ENCODE peak calls at places on chromosomes 12 and 14, in six cellular contexts. One of them, this sample, is unnamed.

GRCh38 chr14:74535756-74536325 is 42.3 kb downstream of the ISCA2 start:
- DNase-seq in AG09309: no peak
- DNase-seq in small intestine: no peak
- DNase-seq in Daoy: no peak
- DNase-seq in ELR: no peak
- DNase-seq in stimulated activated CD4-positive, alpha-beta T cell treated with anti-CD3 and anti-CD28 coated beads, Interleukin-15, amount 100 ng/mL, for 24 hours: no peak
- DNase-seq in this sample: no peak

GRCh38 chr12:32811686-32812392 is 56.1 kb upstream of the YARS2 start:
- DNase-seq in AG09309: no peak
- DNase-seq in small intestine: no peak
- DNase-seq in Daoy: no peak
- DNase-seq in ELR: no peak
- DNase-seq in stimulated activated CD4-positive, alpha-beta T cell treated with anti-CD3 and anti-CD28 coated beads, Interleukin-15, amount 100 ng/mL, for 24 hours: no peak
- DNase-seq in this sample: no peak

GRCh38 chr12:25463521-25463920 is 89.6 kb downstream of the LMNTD1 start:
- DNase-seq in AG09309: no peak
- DNase-seq in small intestine: no peak
- DNase-seq in Daoy: no peak
- DNase-seq in ELR: no peak
- DNase-seq in stimulated activated CD4-positive, alpha-beta T cell treated with anti-CD3 and anti-CD28 coated beads, Interleukin-15, amount 100 ng/mL, for 24 hours: no peak
- DNase-seq in this sample: no peak

GRCh38 chr12:113879658-113880057 is 86.5 kb downstream of the RBM19 start:
- DNase-seq in AG09309: no peak
- DNase-seq in small intestine: no peak
- DNase-seq in Daoy: no peak
- DNase-seq in ELR: no peak
- DNase-seq in stimulated activated CD4-positive, alpha-beta T cell treated with anti-CD3 and anti-CD28 coated beads, Interleukin-15, amount 100 ng/mL, for 24 hours: no peak
- DNase-seq in this sample: no peak

GRCh38 chr14:68467425-68467824 is 325.4 kb downstream of the ZFP36L1 start:
- DNase-seq in AG09309: no peak
- DNase-seq in small intestine: no peak
- DNase-seq in Daoy: no peak
- DNase-seq in ELR: no peak
- DNase-seq in stimulated activated CD4-positive, alpha-beta T cell treated with anti-CD3 and anti-CD28 coated beads, Interleukin-15, amount 100 ng/mL, for 24 hours: no peak
- DNase-seq in this sample: no peak

GRCh38 chr12:102300824-102301461 is 103.3 kb upstream of the PMCH start:
- DNase-seq in AG09309: peak
- DNase-seq in small intestine: peak
- DNase-seq in Daoy: peak
- DNase-seq in ELR: peak
- DNase-seq in stimulated activated CD4-positive, alpha-beta T cell treated with anti-CD3 and anti-CD28 coated beads, Interleukin-15, amount 100 ng/mL, for 24 hours: peak
- DNase-seq in this sample: no peak

GRCh38 chr14:60235440-60235839 is 13.6 kb upstream of the PPM1A start:
- DNase-seq in AG09309: no peak
- DNase-seq in small intestine: no peak
- DNase-seq in Daoy: no peak
- DNase-seq in ELR: no peak
- DNase-seq in stimulated activated CD4-positive, alpha-beta T cell treated with anti-CD3 and anti-CD28 coated beads, Interleukin-15, amount 100 ng/mL, for 24 hours: no peak
- DNase-seq in this sample: no peak

GRCh38 chr12:53214687-53215455 is 7.8 kb upstream of the ITGB7 start:
- DNase-seq in AG09309: no peak
- DNase-seq in small intestine: no peak
- DNase-seq in Daoy: no peak
- DNase-seq in ELR: no peak
- DNase-seq in stimulated activated CD4-positive, alpha-beta T cell treated with anti-CD3 and anti-CD28 coated beads, Interleukin-15, amount 100 ng/mL, for 24 hours: no peak
- DNase-seq in this sample: no peak

GRCh38 chr14:35991356-35991755 is 165.2 kb downstream of the BRMS1L start:
- DNase-seq in AG09309: no peak
- DNase-seq in small intestine: no peak
- DNase-seq in Daoy: no peak
- DNase-seq in ELR: no peak
- DNase-seq in stimulated activated CD4-positive, alpha-beta T cell treated with anti-CD3 and anti-CD28 coated beads, Interleukin-15, amount 100 ng/mL, for 24 hours: no peak
- DNase-seq in this sample: no peak

GRCh38 chr12:132766380-132767085 is 4.9 kb upstream of the ANKLE2 start:
- DNase-seq in AG09309: no peak
- DNase-seq in small intestine: peak
- DNase-seq in Daoy: peak
- DNase-seq in ELR: no peak
- DNase-seq in stimulated activated CD4-positive, alpha-beta T cell treated with anti-CD3 and anti-CD28 coated beads, Interleukin-15, amount 100 ng/mL, for 24 hours: no peak
- DNase-seq in this sample: no peak

GRCh38 chr14:73777420-73777819 is 63.2 kb upstream of the PNMA1 start:
- DNase-seq in AG09309: no peak
- DNase-seq in small intestine: no peak
- DNase-seq in Daoy: no peak
- DNase-seq in ELR: no peak
- DNase-seq in stimulated activated CD4-positive, alpha-beta T cell treated with anti-CD3 and anti-CD28 coated beads, Interleukin-15, amount 100 ng/mL, for 24 hours: no peak
- DNase-seq in this sample: no peak

GRCh38 chr12:93813181-93813580 is 136.0 kb downstream of the CRADD start:
- DNase-seq in AG09309: no peak
- DNase-seq in small intestine: no peak
- DNase-seq in Daoy: no peak
- DNase-seq in ELR: no peak
- DNase-seq in stimulated activated CD4-positive, alpha-beta T cell treated with anti-CD3 and anti-CD28 coated beads, Interleukin-15, amount 100 ng/mL, for 24 hours: no peak
- DNase-seq in this sample: no peak

GRCh38 chr12:2250797-2251196 is 198.0 kb downstream of the CACNA1C start:
- DNase-seq in AG09309: no peak
- DNase-seq in small intestine: no peak
- DNase-seq in Daoy: peak
- DNase-seq in ELR: peak
- DNase-seq in stimulated activated CD4-positive, alpha-beta T cell treated with anti-CD3 and anti-CD28 coated beads, Interleukin-15, amount 100 ng/mL, for 24 hours: no peak
- DNase-seq in this sample: no peak

GRCh38 chr12:129304532-129304931 is 451.3 kb downstream of the GLT1D1 start:
- DNase-seq in AG09309: no peak
- DNase-seq in small intestine: no peak
- DNase-seq in Daoy: peak
- DNase-seq in ELR: no peak
- DNase-seq in stimulated activated CD4-positive, alpha-beta T cell treated with anti-CD3 and anti-CD28 coated beads, Interleukin-15, amount 100 ng/mL, for 24 hours: no peak
- DNase-seq in this sample: no peak

GRCh38 chr14:85300119-85300518 is 229.8 kb upstream of the FLRT2 start:
- DNase-seq in AG09309: no peak
- DNase-seq in small intestine: no peak
- DNase-seq in Daoy: no peak
- DNase-seq in ELR: no peak
- DNase-seq in stimulated activated CD4-positive, alpha-beta T cell treated with anti-CD3 and anti-CD28 coated beads, Interleukin-15, amount 100 ng/mL, for 24 hours: no peak
- DNase-seq in this sample: no peak

GRCh38 chr12:2108166-2108565 is 55.4 kb downstream of the CACNA1C start:
- DNase-seq in AG09309: no peak
- DNase-seq in small intestine: no peak
- DNase-seq in Daoy: no peak
- DNase-seq in ELR: no peak
- DNase-seq in stimulated activated CD4-positive, alpha-beta T cell treated with anti-CD3 and anti-CD28 coated beads, Interleukin-15, amount 100 ng/mL, for 24 hours: no peak
- DNase-seq in this sample: no peak

GRCh38 chr12:89051065-89051677 is 301.1 kb downstream of the DUSP6 start:
- DNase-seq in AG09309: no peak
- DNase-seq in small intestine: peak
- DNase-seq in Daoy: peak
- DNase-seq in ELR: peak
- DNase-seq in stimulated activated CD4-positive, alpha-beta T cell treated with anti-CD3 and anti-CD28 coated beads, Interleukin-15, amount 100 ng/mL, for 24 hours: no peak
- DNase-seq in this sample: peak

GRCh38 chr14:54664961-54665360 is 98.0 kb downstream of the SAMD4A start:
- DNase-seq in AG09309: no peak
- DNase-seq in small intestine: no peak
- DNase-seq in Daoy: no peak
- DNase-seq in ELR: no peak
- DNase-seq in stimulated activated CD4-positive, alpha-beta T cell treated with anti-CD3 and anti-CD28 coated beads, Interleukin-15, amount 100 ng/mL, for 24 hours: no peak
- DNase-seq in this sample: no peak

GRCh38 chr14:65604946-65605345 is 192.4 kb downstream of the FUT8 start:
- DNase-seq in AG09309: no peak
- DNase-seq in small intestine: peak
- DNase-seq in Daoy: no peak
- DNase-seq in ELR: peak
- DNase-seq in stimulated activated CD4-positive, alpha-beta T cell treated with anti-CD3 and anti-CD28 coated beads, Interleukin-15, amount 100 ng/mL, for 24 hours: no peak
- DNase-seq in this sample: no peak

GRCh38 chr12:38149395-38150073 is 167.0 kb upstream of the ALG10B start:
- DNase-seq in AG09309: no peak
- DNase-seq in small intestine: no peak
- DNase-seq in Daoy: peak
- DNase-seq in ELR: peak
- DNase-seq in stimulated activated CD4-positive, alpha-beta T cell treated with anti-CD3 and anti-CD28 coated beads, Interleukin-15, amount 100 ng/mL, for 24 hours: no peak
- DNase-seq in this sample: no peak

GRCh38 chr12:46473634-46474201 is 101.1 kb upstream of the SLC38A2 start:
- DNase-seq in AG09309: peak
- DNase-seq in small intestine: peak
- DNase-seq in Daoy: peak
- DNase-seq in ELR: peak
- DNase-seq in stimulated activated CD4-positive, alpha-beta T cell treated with anti-CD3 and anti-CD28 coated beads, Interleukin-15, amount 100 ng/mL, for 24 hours: no peak
- DNase-seq in this sample: no peak

GRCh38 chr12:63276537-63277365 is 125.8 kb upstream of the AVPR1A start:
- DNase-seq in AG09309: no peak
- DNase-seq in small intestine: peak
- DNase-seq in Daoy: peak
- DNase-seq in ELR: peak
- DNase-seq in stimulated activated CD4-positive, alpha-beta T cell treated with anti-CD3 and anti-CD28 coated beads, Interleukin-15, amount 100 ng/mL, for 24 hours: peak
- DNase-seq in this sample: peak

GRCh38 chr12:79547735-79548347 is 142.9 kb downstream of the PAWR start:
- DNase-seq in AG09309: peak
- DNase-seq in small intestine: peak
- DNase-seq in Daoy: peak
- DNase-seq in ELR: peak
- DNase-seq in stimulated activated CD4-positive, alpha-beta T cell treated with anti-CD3 and anti-CD28 coated beads, Interleukin-15, amount 100 ng/mL, for 24 hours: peak
- DNase-seq in this sample: peak

GRCh38 chr12:51183816-51184215 is 10.9 kb upstream of the TFCP2 start:
- DNase-seq in AG09309: no peak
- DNase-seq in small intestine: peak
- DNase-seq in Daoy: peak
- DNase-seq in ELR: no peak
- DNase-seq in stimulated activated CD4-positive, alpha-beta T cell treated with anti-CD3 and anti-CD28 coated beads, Interleukin-15, amount 100 ng/mL, for 24 hours: no peak
- DNase-seq in this sample: no peak

GRCh38 chr14:105162374-105162979 is 6.1 kb downstream of the JAG2 start:
- DNase-seq in AG09309: no peak
- DNase-seq in small intestine: peak
- DNase-seq in Daoy: no peak
- DNase-seq in ELR: no peak
- DNase-seq in stimulated activated CD4-positive, alpha-beta T cell treated with anti-CD3 and anti-CD28 coated beads, Interleukin-15, amount 100 ng/mL, for 24 hours: no peak
- DNase-seq in this sample: no peak

GRCh38 chr12:13234045-13234641 is 37.6 kb downstream of the EMP1 start:
- DNase-seq in AG09309: no peak
- DNase-seq in small intestine: peak
- DNase-seq in Daoy: peak
- DNase-seq in ELR: peak
- DNase-seq in stimulated activated CD4-positive, alpha-beta T cell treated with anti-CD3 and anti-CD28 coated beads, Interleukin-15, amount 100 ng/mL, for 24 hours: peak
- DNase-seq in this sample: peak

GRCh38 chr12:96907681-96908163 is 665 bp downstream of the NEDD1 start:
- DNase-seq in AG09309: no peak
- DNase-seq in small intestine: peak
- DNase-seq in Daoy: peak
- DNase-seq in ELR: peak
- DNase-seq in stimulated activated CD4-positive, alpha-beta T cell treated with anti-CD3 and anti-CD28 coated beads, Interleukin-15, amount 100 ng/mL, for 24 hours: peak
- DNase-seq in this sample: peak

GRCh38 chr14:36690301-36691020 is 28.8 kb downstream of the PAX9 start:
- DNase-seq in AG09309: no peak
- DNase-seq in small intestine: no peak
- DNase-seq in Daoy: peak
- DNase-seq in ELR: peak
- DNase-seq in stimulated activated CD4-positive, alpha-beta T cell treated with anti-CD3 and anti-CD28 coated beads, Interleukin-15, amount 100 ng/mL, for 24 hours: no peak
- DNase-seq in this sample: no peak

GRCh38 chr14:72451081-72451972 is 442.6 kb downstream of the DPF3 start:
- DNase-seq in AG09309: no peak
- DNase-seq in small intestine: peak
- DNase-seq in Daoy: peak
- DNase-seq in ELR: no peak
- DNase-seq in stimulated activated CD4-positive, alpha-beta T cell treated with anti-CD3 and anti-CD28 coated beads, Interleukin-15, amount 100 ng/mL, for 24 hours: peak
- DNase-seq in this sample: no peak

GRCh38 chr14:90159688-90160087 is 96.7 kb upstream of the PSMC1 start:
- DNase-seq in AG09309: no peak
- DNase-seq in small intestine: no peak
- DNase-seq in Daoy: no peak
- DNase-seq in ELR: no peak
- DNase-seq in stimulated activated CD4-positive, alpha-beta T cell treated with anti-CD3 and anti-CD28 coated beads, Interleukin-15, amount 100 ng/mL, for 24 hours: no peak
- DNase-seq in this sample: no peak